ENCODE peak calls at places on chromosomes 5 and 9, in four cellular contexts. C is T-helper 2 cell, E is endothelial cell of umbilical vein, S is amniotic stem cell. G is an unnamed sample.

GRCh38 chr5:145237843-145238242 is 597.3 kb downstream of the PRELID2 start:
- DNase-seq in C (no peak), E (peak), S (no peak), G (peak)

GRCh38 chr9:135341612-135342169 is 137.9 kb upstream of the PPP1R26 start:
- DNase-seq in C (no peak), E (no peak), S (no peak), G (no peak)

GRCh38 chr9:136777359-136777758 is 13.0 kb upstream of the LCN15 start:
- DNase-seq in C (no peak), E (no peak), S (no peak), G (no peak)

GRCh38 chr5:5351288-5352089 is 71.0 kb upstream of the ICE1 start:
- DNase-seq in C (no peak), E (no peak), S (no peak), G (no peak)

GRCh38 chr5:93257616-93258015 is 323.4 kb downstream of the NR2F1-AS1 start:
- DNase-seq in C (no peak), E (no peak), S (no peak), G (no peak)

GRCh38 chr5:178668579-178668978 is 41.7 kb upstream of the CLK4 start:
- DNase-seq in C (no peak), E (no peak), S (no peak), G (no peak)

GRCh38 chr5:133977858-133978257 is 9.4 kb upstream of the C5orf15 start:
- DNase-seq in C (no peak), E (no peak), S (no peak), G (no peak)

GRCh38 chr9:81852820-81853219 is 75.4 kb upstream of the SPATA31D4 start:
- DNase-seq in C (no peak), E (no peak), S (no peak), G (no peak)

GRCh38 chr9:133534346-133535284 is at the start of gene ADAMTSL2:
- DNase-seq in C (no peak), E (peak), S (no peak), G (peak)

GRCh38 chr9:83431470-83432060 is 106.6 kb downstream of the FRMD3 start:
- DNase-seq in C (no peak), E (peak), S (no peak), G (peak)

GRCh38 chr9:91425270-91425669 is 1.6 kb upstream of the NFIL3 start:
- DNase-seq in C (no peak), E (no peak), S (no peak), G (no peak)

GRCh38 chr5:175735701-175736100 is 77.8 kb downstream of the HRH2 start:
- DNase-seq in C (no peak), E (no peak), S (no peak), G (no peak)

G was measured in stomach.